ENCODE peak calls at places on chromosomes 11 and 22, in seven cellular contexts. G is progenitor cell of endocrine pancreas; H is tibial nerve; R is dermis blood vessel endothelial cell; L is stimulated activated naive CD4-positive, alpha-beta T cell; Z is skeletal muscle cell; P is upper lobe of right lung. J is an unnamed sample.

GRCh38 chr11:45692808-45693453 is 27.5 kb upstream of the CHST1 start:
- DNase-seq in G (no peak), H (no peak), R (no peak), L (no peak), Z (no peak), P (no peak), J (no peak)

GRCh38 chr11:111526501-111526900 is 11.9 kb downstream of the HOATZ start:
- DNase-seq in G (no peak), H (no peak), R (peak; percentile 16), L (no peak), Z (peak; percentile 46), P (no peak), J (no peak)

GRCh38 chr11:2540521-2541320 is 95.9 kb downstream of the KCNQ1 start:
- DNase-seq in G (no peak), H (no peak), R (no peak), L (no peak), Z (no peak), P (peak; percentile 52), J (peak; percentile 12)

GRCh38 chr11:103544874-103545273 is 435.6 kb downstream of the DYNC2H1 start:
- DNase-seq in G (no peak), H (no peak), R (no peak), L (no peak), Z (no peak), P (no peak), J (no peak)

GRCh38 chr22:19169947-19170318 is 8.6 kb downstream of the SLC25A1 start:
- DNase-seq in G (no peak), H (no peak), R (no peak), L (no peak), Z (no peak), P (no peak), J (no peak)

GRCh38 chr11:13289081-13289480 is 11.5 kb downstream of the BMAL1 start:
- DNase-seq in G (no peak), H (no peak), R (peak; percentile 31), L (no peak), Z (no peak), P (no peak), J (no peak)

GRCh38 chr11:88507771-88508557 is 170.4 kb upstream of the CTSC start:
- DNase-seq in G (no peak), H (no peak), R (no peak), L (no peak), Z (no peak), P (no peak), J (no peak)

GRCh38 chr22:50733521-50734342 is 4.3 kb upstream of the ACR start:
- DNase-seq in G (no peak), H (no peak), R (no peak), L (no peak), Z (no peak), P (peak; percentile 55), J (peak; percentile 55)

GRCh38 chr22:39980635-39981034 is 14.1 kb upstream of the FAM83F start:
- DNase-seq in G (no peak), H (no peak), R (no peak), L (no peak), Z (peak; percentile 39), P (no peak), J (no peak)

GRCh38 chr11:10318527-10318802 is 13.6 kb downstream of the ADM start:
- DNase-seq in G (no peak), H (no peak), R (peak; percentile 9), L (no peak), Z (no peak), P (no peak), J (no peak)

GRCh38 chr11:68373810-68374501 is 61.6 kb downstream of the LRP5 start:
- DNase-seq in G (no peak), H (no peak), R (peak; percentile 42), L (no peak), Z (peak; percentile 31), P (no peak), J (no peak)

GRCh38 chr11:19395050-19395449 is 154.3 kb upstream of the E2F8 start:
- DNase-seq in G (no peak), H (no peak), R (no peak), L (no peak), Z (no peak), P (no peak), J (no peak)

GRCh38 chr11:36817336-36817965 is 219.4 kb upstream of the RAG2 start:
- DNase-seq in G (no peak), H (no peak), R (no peak), L (no peak), Z (no peak), P (no peak), J (no peak)

GRCh38 chr11:129888451-129888850 is 6.9 kb downstream of the NFRKB start:
- DNase-seq in G (no peak), H (no peak), R (no peak), L (peak; percentile 50), Z (no peak), P (no peak), J (no peak)

GRCh38 chr22:38802671-38803121 is 8.8 kb upstream of the DNAL4 start:
- DNase-seq in G (no peak), H (peak; percentile 24), R (no peak), L (no peak), Z (peak; percentile 79), P (no peak), J (peak; percentile 71)

GRCh38 chr11:60128376-60128775 is 39.9 kb downstream of the MS4A2 start:
- DNase-seq in G (no peak), H (no peak), R (no peak), L (no peak), Z (no peak), P (no peak), J (no peak)